ENCODE peak calls at places on chromosomes 13 and 19, in seven cellular contexts. M is CD4-positive, CD25-positive, alpha-beta regulatory T cell; J is lung; S is NT2/D1; O is ovary; A is transverse colon; E is heart left ventricle. Y is an unnamed sample. For H3K4me1, the result is how much of the 10 kb centered on the place peaks cover.

GRCh38 chr19:9039728-9040127 is 29.5 kb upstream of the MUC16 start:
- DNase-seq in M (no peak), J (no peak), S (no peak), O (no peak), A (no peak), E (no peak), Y (no peak)

GRCh38 chr19:17772172-17772571 is 20.9 kb downstream of the FCHO1 start:
- DNase-seq in M (no peak), J (no peak), S (no peak), O (no peak), A (no peak), E (no peak), Y (no peak)

GRCh38 chr19:33804021-33804799 is 7.5 kb downstream of the KCTD15 start:
- DNase-seq in M (no peak), J (no peak), S (no peak), O (peak), A (peak), E (peak), Y (no peak)

GRCh38 chr19:6970021-6970420 is 51.2 kb downstream of the MBD3L2B start:
- DNase-seq in M (no peak), J (no peak), S (no peak), O (no peak), A (no peak), E (no peak), Y (no peak)

GRCh38 chr13:30408319-30409101 is 13.8 kb upstream of the UBE2L5 start:
- DNase-seq in M (peak), J (peak), S (peak), O (peak), A (peak), E (peak), Y (peak)

GRCh38 chr19:23539499-23539898 is 144.2 kb upstream of the ZNF91 start:
- DNase-seq in M (no peak), J (no peak), S (no peak), O (no peak), A (no peak), E (no peak), Y (no peak)

GRCh38 chr13:41463823-41464602 is 6.7 kb downstream of the RGCC start:
- DNase-seq in M (no peak), J (no peak), S (no peak), O (no peak), A (peak), E (no peak), Y (no peak)

GRCh38 chr13:35283856-35284255 is 192.6 kb downstream of the MAB21L1 start:
- DNase-seq in M (no peak), J (no peak), S (no peak), O (no peak), A (peak), E (no peak), Y (no peak)

GRCh38 chr19:6103217-6103644 is 7.1 kb downstream of the RFX2 start:
- DNase-seq in M (no peak), J (peak), S (no peak), O (peak), A (peak), E (peak), Y (no peak)

GRCh38 chr13:27634231-27634630 is 12.5 kb downstream of the POLR1D start:
- DNase-seq in M (no peak), J (no peak), S (no peak), O (no peak), A (no peak), E (no peak), Y (no peak)

GRCh38 chr13:95644611-95645052 is at the start of gene DZIP1:
- DNase-seq in M (no peak), J (peak), S (peak), O (peak), A (peak), E (peak), Y (peak)

GRCh38 chr19:49954092-49954825 is 6.7 kb downstream of the SIGLEC11 start:
- DNase-seq in M (no peak), J (no peak), S (no peak), O (peak), A (no peak), E (no peak), Y (no peak)

GRCh38 chr13:106846571-106846970 is 278.6 kb upstream of the ARGLU1 start:
- DNase-seq in M (no peak), J (no peak), S (no peak), O (no peak), A (no peak), E (no peak), Y (no peak)

GRCh38 chr13:75443356-75443958 is 38.5 kb downstream of the TBC1D4 start:
- DNase-seq in M (no peak), J (no peak), S (no peak), O (no peak), A (no peak), E (no peak), Y (no peak)
- H3K4me1 ChIP-seq in M (under half), J (under half), S (under half), O (under half), A (under half), E (half or more), Y (under half)

GRCh38 chr13:59877933-59878332 is 285.8 kb downstream of the DIAPH3 start:
- DNase-seq in M (no peak), J (no peak), S (no peak), O (no peak), A (no peak), E (no peak), Y (no peak)
- H3K4me1 ChIP-seq in M (under half), J (under half), S (under half), O (under half), A (under half), E (under half), Y (under half)

GRCh38 chr13:24267801-24268200 is 41.6 kb upstream of the C1QTNF9 start:
- DNase-seq in M (no peak), J (no peak), S (no peak), O (no peak), A (no peak), E (no peak), Y (no peak)
- H3K4me1 ChIP-seq in M (half or more), J (under half), S (under half), O (under half), A (under half), E (half or more), Y (under half)

GRCh38 chr19:10291554-10292205 is 1.9 kb downstream of the ICAM5 start:
- DNase-seq in M (no peak), J (no peak), S (no peak), O (no peak), A (no peak), E (no peak), Y (no peak)
- H3K4me1 ChIP-seq in M (half or more), J (under half), S (half or more), O (under half), A (half or more), E (half or more), Y (under half)